ENCODE peak calls at places on chromosomes 5 and 9, in five cellular contexts. One of them, this sample, is unnamed.

GRCh38 chr5:99355881-99356280 is 427.1 kb upstream of the CHD1 start:
- DNase-seq in activated T-helper 1 cell treated with anti-CD3 and anti-CD28 coated beads, Interleukin-2, amount 50 U/mL, for 16 hours: no peak
- DNase-seq in caudate nucleus: no peak
- DNase-seq in frontal cortex: no peak
- DNase-seq in stimulated activated CD4-positive, alpha-beta T cell treated with anti-CD3 and anti-CD28 coated beads, Interleukin-15, amount 100 ng/mL, for 1 hour: no peak
- DNase-seq in this sample: no peak

GRCh38 chr9:96141666-96142065 is 160.3 kb downstream of the HSD17B3 start:
- DNase-seq in activated T-helper 1 cell treated with anti-CD3 and anti-CD28 coated beads, Interleukin-2, amount 50 U/mL, for 16 hours: no peak
- DNase-seq in caudate nucleus: no peak
- DNase-seq in frontal cortex: no peak
- DNase-seq in stimulated activated CD4-positive, alpha-beta T cell treated with anti-CD3 and anti-CD28 coated beads, Interleukin-15, amount 100 ng/mL, for 1 hour: no peak
- DNase-seq in this sample: no peak

GRCh38 chr9:133571896-133572595 is 37.1 kb downstream of the FAM163B start:
- DNase-seq in activated T-helper 1 cell treated with anti-CD3 and anti-CD28 coated beads, Interleukin-2, amount 50 U/mL, for 16 hours: no peak
- DNase-seq in caudate nucleus: no peak
- DNase-seq in frontal cortex: no peak
- DNase-seq in stimulated activated CD4-positive, alpha-beta T cell treated with anti-CD3 and anti-CD28 coated beads, Interleukin-15, amount 100 ng/mL, for 1 hour: no peak
- DNase-seq in this sample: no peak

GRCh38 chr9:74645007-74645639 is 148.0 kb downstream of the RORB start:
- DNase-seq in activated T-helper 1 cell treated with anti-CD3 and anti-CD28 coated beads, Interleukin-2, amount 50 U/mL, for 16 hours: no peak
- DNase-seq in caudate nucleus: no peak
- DNase-seq in frontal cortex: no peak
- DNase-seq in stimulated activated CD4-positive, alpha-beta T cell treated with anti-CD3 and anti-CD28 coated beads, Interleukin-15, amount 100 ng/mL, for 1 hour: no peak
- DNase-seq in this sample: no peak

GRCh38 chr9:136623849-136624183 is 38.9 kb upstream of the EGFL7 start:
- DNase-seq in activated T-helper 1 cell treated with anti-CD3 and anti-CD28 coated beads, Interleukin-2, amount 50 U/mL, for 16 hours: no peak
- DNase-seq in caudate nucleus: no peak
- DNase-seq in frontal cortex: no peak
- DNase-seq in stimulated activated CD4-positive, alpha-beta T cell treated with anti-CD3 and anti-CD28 coated beads, Interleukin-15, amount 100 ng/mL, for 1 hour: no peak
- DNase-seq in this sample: no peak

GRCh38 chr5:132830436-132831094 is at the start of gene SHROOM1:
- DNase-seq in activated T-helper 1 cell treated with anti-CD3 and anti-CD28 coated beads, Interleukin-2, amount 50 U/mL, for 16 hours: no peak
- DNase-seq in caudate nucleus: no peak
- DNase-seq in frontal cortex: peak; percentile 74
- DNase-seq in stimulated activated CD4-positive, alpha-beta T cell treated with anti-CD3 and anti-CD28 coated beads, Interleukin-15, amount 100 ng/mL, for 1 hour: no peak
- DNase-seq in this sample: no peak

GRCh38 chr5:148957591-148958202 is 105.2 kb downstream of the SH3TC2 start:
- DNase-seq in activated T-helper 1 cell treated with anti-CD3 and anti-CD28 coated beads, Interleukin-2, amount 50 U/mL, for 16 hours: no peak
- DNase-seq in caudate nucleus: no peak
- DNase-seq in frontal cortex: no peak
- DNase-seq in stimulated activated CD4-positive, alpha-beta T cell treated with anti-CD3 and anti-CD28 coated beads, Interleukin-15, amount 100 ng/mL, for 1 hour: no peak
- DNase-seq in this sample: no peak

GRCh38 chr5:177458912-177459350 is 12.3 kb downstream of the PRR7 start:
- DNase-seq in activated T-helper 1 cell treated with anti-CD3 and anti-CD28 coated beads, Interleukin-2, amount 50 U/mL, for 16 hours: no peak
- DNase-seq in caudate nucleus: peak; percentile 77
- DNase-seq in frontal cortex: no peak
- DNase-seq in stimulated activated CD4-positive, alpha-beta T cell treated with anti-CD3 and anti-CD28 coated beads, Interleukin-15, amount 100 ng/mL, for 1 hour: no peak
- DNase-seq in this sample: no peak

GRCh38 chr5:141691286-141691866 is 9.3 kb upstream of the ARAP3 start:
- DNase-seq in activated T-helper 1 cell treated with anti-CD3 and anti-CD28 coated beads, Interleukin-2, amount 50 U/mL, for 16 hours: no peak
- DNase-seq in caudate nucleus: no peak
- DNase-seq in frontal cortex: no peak
- DNase-seq in stimulated activated CD4-positive, alpha-beta T cell treated with anti-CD3 and anti-CD28 coated beads, Interleukin-15, amount 100 ng/mL, for 1 hour: no peak
- DNase-seq in this sample: no peak

GRCh38 chr9:26148128-26148527 is 469.9 kb upstream of the TUSC1 start:
- DNase-seq in activated T-helper 1 cell treated with anti-CD3 and anti-CD28 coated beads, Interleukin-2, amount 50 U/mL, for 16 hours: no peak
- DNase-seq in caudate nucleus: no peak
- DNase-seq in frontal cortex: no peak
- DNase-seq in stimulated activated CD4-positive, alpha-beta T cell treated with anti-CD3 and anti-CD28 coated beads, Interleukin-15, amount 100 ng/mL, for 1 hour: no peak
- DNase-seq in this sample: no peak